ENCODE peak calls at places on chromosomes 13 and 19, in ten cellular contexts. One of them, this sample, is unnamed.

GRCh38 chr13:108034909-108035308 is 180.4 kb downstream of the LIG4 start:
- DNase-seq in activated gamma-delta T cell treated with anti-CD3 and anti-CD28 coated beads, Interleukin-2, amount 50 U/mL, for 16 hours: no peak
- DNase-seq in endothelial cell: no peak
- DNase-seq in left ventricle myocardium inferior: no peak
- DNase-seq in cardiac fibroblast: no peak
- DNase-seq in naive B cell: no peak
- DNase-seq in aorta: no peak
- DNase-seq in NCI-H82: no peak
- DNase-seq in T follicular helper cell: no peak
- DNase-seq in effector CD4-positive, alpha-beta T cell: no peak
- DNase-seq in this sample: no peak

GRCh38 chr19:6773323-6773931 is 919 bp downstream of the VAV1 start:
- DNase-seq in activated gamma-delta T cell treated with anti-CD3 and anti-CD28 coated beads, Interleukin-2, amount 50 U/mL, for 16 hours: no peak
- DNase-seq in endothelial cell: no peak
- DNase-seq in T follicular helper cell: no peak
- DNase-seq in NCI-H82: no peak
- DNase-seq in left ventricle myocardium inferior: peak
- DNase-seq in effector CD4-positive, alpha-beta T cell: peak
- DNase-seq in aorta: peak
- DNase-seq in naive B cell: peak
- DNase-seq in cardiac fibroblast: no peak
- DNase-seq in this sample: peak

GRCh38 chr19:18846862-18847515 is 15.2 kb downstream of the UPF1 start:
- DNase-seq in cardiac fibroblast: peak
- DNase-seq in effector CD4-positive, alpha-beta T cell: peak
- DNase-seq in left ventricle myocardium inferior: peak
- DNase-seq in endothelial cell: peak
- DNase-seq in NCI-H82: peak
- DNase-seq in naive B cell: peak
- DNase-seq in aorta: peak
- DNase-seq in activated gamma-delta T cell treated with anti-CD3 and anti-CD28 coated beads, Interleukin-2, amount 50 U/mL, for 16 hours: peak
- DNase-seq in T follicular helper cell: peak
- DNase-seq in this sample: peak

GRCh38 chr19:14361824-14362223 is 19.4 kb upstream of the ADGRE5 start:
- DNase-seq in endothelial cell: no peak
- DNase-seq in T follicular helper cell: no peak
- DNase-seq in aorta: no peak
- DNase-seq in naive B cell: no peak
- DNase-seq in activated gamma-delta T cell treated with anti-CD3 and anti-CD28 coated beads, Interleukin-2, amount 50 U/mL, for 16 hours: no peak
- DNase-seq in effector CD4-positive, alpha-beta T cell: no peak
- DNase-seq in cardiac fibroblast: peak
- DNase-seq in NCI-H82: peak
- DNase-seq in left ventricle myocardium inferior: no peak
- DNase-seq in this sample: no peak

GRCh38 chr13:59651479-59651878 is 512.2 kb downstream of the DIAPH3 start:
- DNase-seq in naive B cell: no peak
- DNase-seq in aorta: no peak
- DNase-seq in endothelial cell: no peak
- DNase-seq in T follicular helper cell: no peak
- DNase-seq in activated gamma-delta T cell treated with anti-CD3 and anti-CD28 coated beads, Interleukin-2, amount 50 U/mL, for 16 hours: no peak
- DNase-seq in cardiac fibroblast: no peak
- DNase-seq in NCI-H82: no peak
- DNase-seq in effector CD4-positive, alpha-beta T cell: no peak
- DNase-seq in left ventricle myocardium inferior: no peak
- DNase-seq in this sample: no peak

GRCh38 chr13:105510363-105510762 is 1025.1 kb downstream of the EFNB2 start:
- DNase-seq in naive B cell: no peak
- DNase-seq in aorta: no peak
- DNase-seq in T follicular helper cell: no peak
- DNase-seq in left ventricle myocardium inferior: no peak
- DNase-seq in activated gamma-delta T cell treated with anti-CD3 and anti-CD28 coated beads, Interleukin-2, amount 50 U/mL, for 16 hours: no peak
- DNase-seq in cardiac fibroblast: no peak
- DNase-seq in effector CD4-positive, alpha-beta T cell: no peak
- DNase-seq in NCI-H82: no peak
- DNase-seq in endothelial cell: no peak
- DNase-seq in this sample: no peak

GRCh38 chr19:45591004-45591637 is 6.5 kb upstream of the OPA3 start:
- DNase-seq in endothelial cell: peak
- DNase-seq in left ventricle myocardium inferior: no peak
- DNase-seq in aorta: no peak
- DNase-seq in NCI-H82: peak
- DNase-seq in cardiac fibroblast: no peak
- DNase-seq in effector CD4-positive, alpha-beta T cell: no peak
- DNase-seq in activated gamma-delta T cell treated with anti-CD3 and anti-CD28 coated beads, Interleukin-2, amount 50 U/mL, for 16 hours: no peak
- DNase-seq in T follicular helper cell: no peak
- DNase-seq in naive B cell: no peak
- DNase-seq in this sample: no peak

GRCh38 chr13:31349156-31349555 is 149.4 kb downstream of the B3GLCT start:
- DNase-seq in aorta: no peak
- DNase-seq in cardiac fibroblast: no peak
- DNase-seq in naive B cell: no peak
- DNase-seq in NCI-H82: no peak
- DNase-seq in endothelial cell: no peak
- DNase-seq in activated gamma-delta T cell treated with anti-CD3 and anti-CD28 coated beads, Interleukin-2, amount 50 U/mL, for 16 hours: no peak
- DNase-seq in effector CD4-positive, alpha-beta T cell: no peak
- DNase-seq in T follicular helper cell: no peak
- DNase-seq in left ventricle myocardium inferior: no peak
- DNase-seq in this sample: no peak

GRCh38 chr19:678791-679388 is 2.7 kb downstream of the FSTL3 start:
- DNase-seq in effector CD4-positive, alpha-beta T cell: no peak
- DNase-seq in aorta: no peak
- DNase-seq in naive B cell: no peak
- DNase-seq in cardiac fibroblast: no peak
- DNase-seq in NCI-H82: no peak
- DNase-seq in T follicular helper cell: no peak
- DNase-seq in endothelial cell: no peak
- DNase-seq in activated gamma-delta T cell treated with anti-CD3 and anti-CD28 coated beads, Interleukin-2, amount 50 U/mL, for 16 hours: no peak
- DNase-seq in left ventricle myocardium inferior: no peak
- DNase-seq in this sample: peak

GRCh38 chr13:45422731-45423130 is 4.6 kb upstream of the SLC25A30 start:
- DNase-seq in naive B cell: no peak
- DNase-seq in effector CD4-positive, alpha-beta T cell: no peak
- DNase-seq in activated gamma-delta T cell treated with anti-CD3 and anti-CD28 coated beads, Interleukin-2, amount 50 U/mL, for 16 hours: no peak
- DNase-seq in T follicular helper cell: no peak
- DNase-seq in NCI-H82: peak
- DNase-seq in cardiac fibroblast: no peak
- DNase-seq in aorta: no peak
- DNase-seq in left ventricle myocardium inferior: no peak
- DNase-seq in endothelial cell: no peak
- DNase-seq in this sample: no peak

GRCh38 chr13:39048806-39049205 is 10.6 kb downstream of the NHLRC3 start:
- DNase-seq in cardiac fibroblast: no peak
- DNase-seq in left ventricle myocardium inferior: no peak
- DNase-seq in NCI-H82: no peak
- DNase-seq in activated gamma-delta T cell treated with anti-CD3 and anti-CD28 coated beads, Interleukin-2, amount 50 U/mL, for 16 hours: no peak
- DNase-seq in naive B cell: no peak
- DNase-seq in effector CD4-positive, alpha-beta T cell: no peak
- DNase-seq in endothelial cell: no peak
- DNase-seq in aorta: no peak
- DNase-seq in T follicular helper cell: no peak
- DNase-seq in this sample: no peak

GRCh38 chr13:99659234-99659633 is 158.0 kb downstream of the TM9SF2 start:
- DNase-seq in activated gamma-delta T cell treated with anti-CD3 and anti-CD28 coated beads, Interleukin-2, amount 50 U/mL, for 16 hours: no peak
- DNase-seq in aorta: no peak
- DNase-seq in effector CD4-positive, alpha-beta T cell: no peak
- DNase-seq in naive B cell: no peak
- DNase-seq in cardiac fibroblast: no peak
- DNase-seq in left ventricle myocardium inferior: no peak
- DNase-seq in NCI-H82: no peak
- DNase-seq in endothelial cell: no peak
- DNase-seq in T follicular helper cell: no peak
- DNase-seq in this sample: no peak

GRCh38 chr19:47229674-47230121 is 1.3 kb downstream of the BBC3 start:
- DNase-seq in naive B cell: no peak
- DNase-seq in T follicular helper cell: no peak
- DNase-seq in effector CD4-positive, alpha-beta T cell: no peak
- DNase-seq in cardiac fibroblast: peak
- DNase-seq in activated gamma-delta T cell treated with anti-CD3 and anti-CD28 coated beads, Interleukin-2, amount 50 U/mL, for 16 hours: no peak
- DNase-seq in endothelial cell: no peak
- DNase-seq in aorta: no peak
- DNase-seq in left ventricle myocardium inferior: no peak
- DNase-seq in NCI-H82: peak
- DNase-seq in this sample: no peak

GRCh38 chr19:12946092-12946845 is 607 bp downstream of the RAD23A start:
- DNase-seq in left ventricle myocardium inferior: peak
- DNase-seq in effector CD4-positive, alpha-beta T cell: peak
- DNase-seq in NCI-H82: peak
- DNase-seq in activated gamma-delta T cell treated with anti-CD3 and anti-CD28 coated beads, Interleukin-2, amount 50 U/mL, for 16 hours: no peak
- DNase-seq in naive B cell: no peak
- DNase-seq in T follicular helper cell: peak
- DNase-seq in endothelial cell: peak
- DNase-seq in aorta: peak
- DNase-seq in cardiac fibroblast: peak
- DNase-seq in this sample: peak

GRCh38 chr19:815079-815774 is 6.5 kb downstream of the PLPPR3 start:
- DNase-seq in naive B cell: no peak
- DNase-seq in aorta: peak
- DNase-seq in activated gamma-delta T cell treated with anti-CD3 and anti-CD28 coated beads, Interleukin-2, amount 50 U/mL, for 16 hours: no peak
- DNase-seq in endothelial cell: no peak
- DNase-seq in left ventricle myocardium inferior: no peak
- DNase-seq in cardiac fibroblast: no peak
- DNase-seq in NCI-H82: no peak
- DNase-seq in effector CD4-positive, alpha-beta T cell: no peak
- DNase-seq in T follicular helper cell: no peak
- DNase-seq in this sample: no peak

GRCh38 chr19:11693505-11694499 is 44.9 kb downstream of the ZNF823 start:
- DNase-seq in cardiac fibroblast: peak
- DNase-seq in endothelial cell: no peak
- DNase-seq in T follicular helper cell: no peak
- DNase-seq in effector CD4-positive, alpha-beta T cell: no peak
- DNase-seq in NCI-H82: peak
- DNase-seq in left ventricle myocardium inferior: no peak
- DNase-seq in activated gamma-delta T cell treated with anti-CD3 and anti-CD28 coated beads, Interleukin-2, amount 50 U/mL, for 16 hours: no peak
- DNase-seq in naive B cell: no peak
- DNase-seq in aorta: no peak
- DNase-seq in this sample: no peak

GRCh38 chr13:46170268-46170667 is 11.7 kb downstream of the LCP1 start:
- DNase-seq in activated gamma-delta T cell treated with anti-CD3 and anti-CD28 coated beads, Interleukin-2, amount 50 U/mL, for 16 hours: no peak
- DNase-seq in effector CD4-positive, alpha-beta T cell: no peak
- DNase-seq in endothelial cell: no peak
- DNase-seq in left ventricle myocardium inferior: no peak
- DNase-seq in naive B cell: no peak
- DNase-seq in NCI-H82: no peak
- DNase-seq in cardiac fibroblast: no peak
- DNase-seq in T follicular helper cell: no peak
- DNase-seq in aorta: no peak
- DNase-seq in this sample: no peak

GRCh38 chr19:16587031-16588023 is 15.1 kb upstream of the SLC35E1 start:
- DNase-seq in activated gamma-delta T cell treated with anti-CD3 and anti-CD28 coated beads, Interleukin-2, amount 50 U/mL, for 16 hours: no peak
- DNase-seq in endothelial cell: no peak
- DNase-seq in naive B cell: peak
- DNase-seq in cardiac fibroblast: no peak
- DNase-seq in effector CD4-positive, alpha-beta T cell: peak
- DNase-seq in aorta: no peak
- DNase-seq in NCI-H82: peak
- DNase-seq in T follicular helper cell: peak
- DNase-seq in left ventricle myocardium inferior: no peak
- DNase-seq in this sample: peak

GRCh38 chr13:96781141-96781540 is 213.1 kb downstream of the OXGR1 start:
- DNase-seq in effector CD4-positive, alpha-beta T cell: no peak
- DNase-seq in aorta: peak
- DNase-seq in cardiac fibroblast: no peak
- DNase-seq in naive B cell: no peak
- DNase-seq in T follicular helper cell: no peak
- DNase-seq in activated gamma-delta T cell treated with anti-CD3 and anti-CD28 coated beads, Interleukin-2, amount 50 U/mL, for 16 hours: no peak
- DNase-seq in NCI-H82: no peak
- DNase-seq in left ventricle myocardium inferior: peak
- DNase-seq in endothelial cell: no peak
- DNase-seq in this sample: peak

GRCh38 chr13:29182216-29182615 is 362.1 kb downstream of the MTUS2 start:
- DNase-seq in aorta: no peak
- DNase-seq in left ventricle myocardium inferior: no peak
- DNase-seq in effector CD4-positive, alpha-beta T cell: no peak
- DNase-seq in activated gamma-delta T cell treated with anti-CD3 and anti-CD28 coated beads, Interleukin-2, amount 50 U/mL, for 16 hours: no peak
- DNase-seq in naive B cell: no peak
- DNase-seq in endothelial cell: no peak
- DNase-seq in cardiac fibroblast: no peak
- DNase-seq in T follicular helper cell: no peak
- DNase-seq in NCI-H82: no peak
- DNase-seq in this sample: no peak

GRCh38 chr19:45123440-45123850 is 30.5 kb downstream of the PPP1R37 start:
- DNase-seq in left ventricle myocardium inferior: no peak
- DNase-seq in NCI-H82: peak
- DNase-seq in effector CD4-positive, alpha-beta T cell: no peak
- DNase-seq in naive B cell: no peak
- DNase-seq in aorta: no peak
- DNase-seq in endothelial cell: no peak
- DNase-seq in cardiac fibroblast: no peak
- DNase-seq in activated gamma-delta T cell treated with anti-CD3 and anti-CD28 coated beads, Interleukin-2, amount 50 U/mL, for 16 hours: no peak
- DNase-seq in T follicular helper cell: no peak
- DNase-seq in this sample: no peak

GRCh38 chr13:111165611-111166010 is 50.5 kb downstream of the ARHGEF7 start:
- DNase-seq in T follicular helper cell: no peak
- DNase-seq in activated gamma-delta T cell treated with anti-CD3 and anti-CD28 coated beads, Interleukin-2, amount 50 U/mL, for 16 hours: no peak
- DNase-seq in left ventricle myocardium inferior: no peak
- DNase-seq in naive B cell: no peak
- DNase-seq in aorta: no peak
- DNase-seq in cardiac fibroblast: no peak
- DNase-seq in endothelial cell: no peak
- DNase-seq in NCI-H82: no peak
- DNase-seq in effector CD4-positive, alpha-beta T cell: no peak
- DNase-seq in this sample: no peak

GRCh38 chr13:44230071-44230470 is 143.6 kb upstream of the SERP2 start:
- DNase-seq in activated gamma-delta T cell treated with anti-CD3 and anti-CD28 coated beads, Interleukin-2, amount 50 U/mL, for 16 hours: no peak
- DNase-seq in NCI-H82: no peak
- DNase-seq in left ventricle myocardium inferior: no peak
- DNase-seq in endothelial cell: no peak
- DNase-seq in effector CD4-positive, alpha-beta T cell: no peak
- DNase-seq in T follicular helper cell: no peak
- DNase-seq in cardiac fibroblast: no peak
- DNase-seq in naive B cell: no peak
- DNase-seq in aorta: no peak
- DNase-seq in this sample: no peak

GRCh38 chr13:98524391-98524790 is 52.5 kb downstream of the STK24 start:
- DNase-seq in left ventricle myocardium inferior: no peak
- DNase-seq in aorta: no peak
- DNase-seq in naive B cell: no peak
- DNase-seq in NCI-H82: no peak
- DNase-seq in effector CD4-positive, alpha-beta T cell: no peak
- DNase-seq in T follicular helper cell: no peak
- DNase-seq in activated gamma-delta T cell treated with anti-CD3 and anti-CD28 coated beads, Interleukin-2, amount 50 U/mL, for 16 hours: no peak
- DNase-seq in cardiac fibroblast: no peak
- DNase-seq in endothelial cell: no peak
- DNase-seq in this sample: no peak

GRCh38 chr13:75908137-75908536 is 272.0 kb downstream of the LMO7 start:
- DNase-seq in naive B cell: no peak
- DNase-seq in cardiac fibroblast: peak
- DNase-seq in NCI-H82: peak
- DNase-seq in left ventricle myocardium inferior: peak
- DNase-seq in T follicular helper cell: no peak
- DNase-seq in activated gamma-delta T cell treated with anti-CD3 and anti-CD28 coated beads, Interleukin-2, amount 50 U/mL, for 16 hours: no peak
- DNase-seq in aorta: peak
- DNase-seq in effector CD4-positive, alpha-beta T cell: no peak
- DNase-seq in endothelial cell: no peak
- DNase-seq in this sample: no peak

GRCh38 chr13:73800011-73800410 is 334.2 kb downstream of the KLF12 start:
- DNase-seq in endothelial cell: no peak
- DNase-seq in aorta: no peak
- DNase-seq in effector CD4-positive, alpha-beta T cell: no peak
- DNase-seq in NCI-H82: no peak
- DNase-seq in left ventricle myocardium inferior: no peak
- DNase-seq in naive B cell: no peak
- DNase-seq in T follicular helper cell: no peak
- DNase-seq in cardiac fibroblast: no peak
- DNase-seq in activated gamma-delta T cell treated with anti-CD3 and anti-CD28 coated beads, Interleukin-2, amount 50 U/mL, for 16 hours: no peak
- DNase-seq in this sample: no peak

GRCh38 chr13:111573362-111573761 is 252.9 kb downstream of the TEX29 start:
- DNase-seq in activated gamma-delta T cell treated with anti-CD3 and anti-CD28 coated beads, Interleukin-2, amount 50 U/mL, for 16 hours: no peak
- DNase-seq in NCI-H82: no peak
- DNase-seq in left ventricle myocardium inferior: no peak
- DNase-seq in T follicular helper cell: no peak
- DNase-seq in effector CD4-positive, alpha-beta T cell: no peak
- DNase-seq in aorta: peak
- DNase-seq in naive B cell: no peak
- DNase-seq in endothelial cell: no peak
- DNase-seq in cardiac fibroblast: no peak
- DNase-seq in this sample: no peak

GRCh38 chr13:89688908-89689307 is 1658.6 kb upstream of the MIR17HG start:
- DNase-seq in naive B cell: no peak
- DNase-seq in cardiac fibroblast: peak
- DNase-seq in aorta: no peak
- DNase-seq in T follicular helper cell: no peak
- DNase-seq in endothelial cell: no peak
- DNase-seq in effector CD4-positive, alpha-beta T cell: no peak
- DNase-seq in left ventricle myocardium inferior: peak
- DNase-seq in activated gamma-delta T cell treated with anti-CD3 and anti-CD28 coated beads, Interleukin-2, amount 50 U/mL, for 16 hours: no peak
- DNase-seq in NCI-H82: no peak
- DNase-seq in this sample: no peak